ENCODE peak calls at places on chromosomes 1 and 21, in five cellular contexts. One of them, this sample, is unnamed.
A peak's percentile ranks its signal among the peaks of the same experiment; 100 is the strongest.

GRCh38 chr1:39173119-39173994 is 31.1 kb upstream of the MACF1 start:
- DNase-seq in cardiac muscle cell: peak; percentile 53
- DNase-seq in AG04450: no peak
- DNase-seq in psoas muscle: no peak
- DNase-seq in brain microvascular endothelial cell: no peak
- DNase-seq in this sample: no peak

GRCh38 chr1:8419861-8420260 is 101.9 kb downstream of the SLC45A1 start:
- DNase-seq in cardiac muscle cell: no peak
- DNase-seq in AG04450: no peak
- DNase-seq in psoas muscle: no peak
- DNase-seq in brain microvascular endothelial cell: no peak
- DNase-seq in this sample: no peak

GRCh38 chr21:41660748-41661147 is 106.1 kb downstream of the RIPK4 start:
- DNase-seq in cardiac muscle cell: no peak
- DNase-seq in AG04450: no peak
- DNase-seq in psoas muscle: no peak
- DNase-seq in brain microvascular endothelial cell: no peak
- DNase-seq in this sample: no peak

GRCh38 chr1:43454270-43455011 is 710 bp upstream of the HYI start:
- DNase-seq in cardiac muscle cell: peak; percentile 93
- DNase-seq in AG04450: peak; percentile 59
- DNase-seq in psoas muscle: peak; percentile 70
- DNase-seq in brain microvascular endothelial cell: peak; percentile 86
- DNase-seq in this sample: peak; percentile 62

GRCh38 chr1:15950302-15950701 is 25.6 kb downstream of the ZBTB17 start:
- DNase-seq in cardiac muscle cell: no peak
- DNase-seq in AG04450: no peak
- DNase-seq in psoas muscle: no peak
- DNase-seq in brain microvascular endothelial cell: no peak
- DNase-seq in this sample: no peak

GRCh38 chr1:164384262-164384661 is 174.7 kb upstream of the PBX1 start:
- DNase-seq in cardiac muscle cell: no peak
- DNase-seq in AG04450: no peak
- DNase-seq in psoas muscle: no peak
- DNase-seq in brain microvascular endothelial cell: no peak
- DNase-seq in this sample: no peak

GRCh38 chr1:16321176-16321867 is 31.0 kb downstream of the FBXO42 start:
- DNase-seq in cardiac muscle cell: peak; percentile 33
- DNase-seq in AG04450: no peak
- DNase-seq in psoas muscle: no peak
- DNase-seq in brain microvascular endothelial cell: no peak
- DNase-seq in this sample: peak; percentile 60

GRCh38 chr1:54681396-54681795 is 34.3 kb upstream of the TTC4 start:
- DNase-seq in cardiac muscle cell: peak; percentile 19
- DNase-seq in AG04450: no peak
- DNase-seq in psoas muscle: no peak
- DNase-seq in brain microvascular endothelial cell: peak; percentile 18
- DNase-seq in this sample: no peak

GRCh38 chr1:37752583-37753471 is 12.1 kb downstream of the EPHA10 start:
- DNase-seq in cardiac muscle cell: peak; percentile 23
- DNase-seq in AG04450: no peak
- DNase-seq in psoas muscle: no peak
- DNase-seq in brain microvascular endothelial cell: peak; percentile 7
- DNase-seq in this sample: no peak

GRCh38 chr1:247274857-247275256 is 19.0 kb downstream of the VN1R5 start:
- DNase-seq in cardiac muscle cell: no peak
- DNase-seq in AG04450: no peak
- DNase-seq in psoas muscle: no peak
- DNase-seq in brain microvascular endothelial cell: no peak
- DNase-seq in this sample: no peak

GRCh38 chr1:108057536-108057935 is 92.6 kb upstream of the VAV3 start:
- DNase-seq in cardiac muscle cell: peak; percentile 76
- DNase-seq in AG04450: no peak
- DNase-seq in psoas muscle: peak; percentile 22
- DNase-seq in brain microvascular endothelial cell: peak; percentile 44
- DNase-seq in this sample: no peak

GRCh38 chr1:168112673-168113305 is 23.9 kb downstream of the GPR161 start:
- DNase-seq in cardiac muscle cell: peak; percentile 90
- DNase-seq in AG04450: peak; percentile 36
- DNase-seq in psoas muscle: no peak
- DNase-seq in brain microvascular endothelial cell: peak; percentile 77
- DNase-seq in this sample: peak; percentile 84

GRCh38 chr1:102191723-102192122 is 195.0 kb upstream of the OLFM3 start:
- DNase-seq in cardiac muscle cell: peak; percentile 8
- DNase-seq in AG04450: no peak
- DNase-seq in psoas muscle: no peak
- DNase-seq in brain microvascular endothelial cell: no peak
- DNase-seq in this sample: peak; percentile 12

GRCh38 chr1:162400790-162401189 is 11.1 kb downstream of the SH2D1B start:
- DNase-seq in cardiac muscle cell: no peak
- DNase-seq in AG04450: no peak
- DNase-seq in psoas muscle: no peak
- DNase-seq in brain microvascular endothelial cell: no peak
- DNase-seq in this sample: no peak

GRCh38 chr1:94929816-94930215 is 2.9 kb upstream of the CNN3 start:
- DNase-seq in cardiac muscle cell: no peak
- DNase-seq in AG04450: no peak
- DNase-seq in psoas muscle: no peak
- DNase-seq in brain microvascular endothelial cell: no peak
- DNase-seq in this sample: no peak

GRCh38 chr1:14100916-14101315 is 400.9 kb downstream of the PRDM2 start:
- DNase-seq in cardiac muscle cell: no peak
- DNase-seq in AG04450: no peak
- DNase-seq in psoas muscle: no peak
- DNase-seq in brain microvascular endothelial cell: no peak
- DNase-seq in this sample: no peak

GRCh38 chr1:20483833-20484525 is 2.0 kb downstream of the CAMK2N1 start:
- DNase-seq in cardiac muscle cell: peak; percentile 37
- DNase-seq in AG04450: no peak
- DNase-seq in psoas muscle: peak; percentile 22
- DNase-seq in brain microvascular endothelial cell: no peak
- DNase-seq in this sample: no peak

GRCh38 chr1:39960461-39960958 is 5.6 kb downstream of the MFSD2A start:
- DNase-seq in cardiac muscle cell: no peak
- DNase-seq in AG04450: no peak
- DNase-seq in psoas muscle: no peak
- DNase-seq in brain microvascular endothelial cell: no peak
- DNase-seq in this sample: no peak

GRCh38 chr21:43820466-43820865 is 31.1 kb downstream of the RRP1 start:
- DNase-seq in cardiac muscle cell: no peak
- DNase-seq in AG04450: no peak
- DNase-seq in psoas muscle: no peak
- DNase-seq in brain microvascular endothelial cell: no peak
- DNase-seq in this sample: no peak

GRCh38 chr1:160814316-160814715 is 18.3 kb downstream of the LY9 start:
- DNase-seq in cardiac muscle cell: no peak
- DNase-seq in AG04450: no peak
- DNase-seq in psoas muscle: no peak
- DNase-seq in brain microvascular endothelial cell: no peak
- DNase-seq in this sample: no peak

GRCh38 chr1:24796524-24796923 is 51.3 kb downstream of the CLIC4 start:
- DNase-seq in cardiac muscle cell: no peak
- DNase-seq in AG04450: no peak
- DNase-seq in psoas muscle: no peak
- DNase-seq in brain microvascular endothelial cell: no peak
- DNase-seq in this sample: no peak

GRCh38 chr1:24790490-24790889 is 45.2 kb downstream of the CLIC4 start:
- DNase-seq in cardiac muscle cell: no peak
- DNase-seq in AG04450: no peak
- DNase-seq in psoas muscle: no peak
- DNase-seq in brain microvascular endothelial cell: no peak
- DNase-seq in this sample: no peak

GRCh38 chr1:24795236-24795635 is 50.0 kb downstream of the CLIC4 start:
- DNase-seq in cardiac muscle cell: peak; percentile 37
- DNase-seq in AG04450: no peak
- DNase-seq in psoas muscle: no peak
- DNase-seq in brain microvascular endothelial cell: no peak
- DNase-seq in this sample: no peak

GRCh38 chr1:24793762-24794161 is 48.5 kb downstream of the CLIC4 start:
- DNase-seq in cardiac muscle cell: peak; percentile 81
- DNase-seq in AG04450: peak; percentile 70
- DNase-seq in psoas muscle: no peak
- DNase-seq in brain microvascular endothelial cell: peak; percentile 62
- DNase-seq in this sample: no peak
- H3K27ac ChIP-seq in cardiac muscle cell: peak overlapping the region; percentile 78
- H3K27ac ChIP-seq in AG04450: peak overlapping the region; percentile 41
- H3K27ac ChIP-seq in psoas muscle: peak overlapping the region; percentile 23
- H3K27ac ChIP-seq in brain microvascular endothelial cell: peak overlapping the region; percentile 81
- H3K27ac ChIP-seq in this sample: no peak overlapping the region

GRCh38 chr1:105736349-105736748 is 1320.1 kb upstream of the PRMT6 start:
- DNase-seq in cardiac muscle cell: no peak
- DNase-seq in AG04450: no peak
- DNase-seq in psoas muscle: no peak
- DNase-seq in brain microvascular endothelial cell: no peak
- DNase-seq in this sample: no peak
- H3K27ac ChIP-seq in cardiac muscle cell: no peak overlapping the region
- H3K27ac ChIP-seq in AG04450: no peak overlapping the region
- H3K27ac ChIP-seq in psoas muscle: no peak overlapping the region
- H3K27ac ChIP-seq in brain microvascular endothelial cell: no peak overlapping the region
- H3K27ac ChIP-seq in this sample: no peak overlapping the region

GRCh38 chr1:92081031-92081430 is 886 bp downstream of the BTBD8 start:
- DNase-seq in cardiac muscle cell: no peak
- DNase-seq in AG04450: no peak
- DNase-seq in psoas muscle: no peak
- DNase-seq in brain microvascular endothelial cell: no peak
- DNase-seq in this sample: no peak

GRCh38 chr1:92087542-92087941 is 7.4 kb downstream of the BTBD8 start:
- DNase-seq in cardiac muscle cell: peak; percentile 2
- DNase-seq in AG04450: no peak
- DNase-seq in psoas muscle: no peak
- DNase-seq in brain microvascular endothelial cell: peak; percentile 30
- DNase-seq in this sample: no peak

GRCh38 chr1:92085727-92086126 is 5.6 kb downstream of the BTBD8 start:
- DNase-seq in cardiac muscle cell: peak; percentile 9
- DNase-seq in AG04450: no peak
- DNase-seq in psoas muscle: no peak
- DNase-seq in brain microvascular endothelial cell: no peak
- DNase-seq in this sample: no peak

GRCh38 chr1:92080128-92080985 is at the start of gene BTBD8:
- DNase-seq in cardiac muscle cell: peak; percentile 90
- DNase-seq in AG04450: peak; percentile 61
- DNase-seq in psoas muscle: peak; percentile 81
- DNase-seq in brain microvascular endothelial cell: peak; percentile 43
- DNase-seq in this sample: peak; percentile 2

DNA sequence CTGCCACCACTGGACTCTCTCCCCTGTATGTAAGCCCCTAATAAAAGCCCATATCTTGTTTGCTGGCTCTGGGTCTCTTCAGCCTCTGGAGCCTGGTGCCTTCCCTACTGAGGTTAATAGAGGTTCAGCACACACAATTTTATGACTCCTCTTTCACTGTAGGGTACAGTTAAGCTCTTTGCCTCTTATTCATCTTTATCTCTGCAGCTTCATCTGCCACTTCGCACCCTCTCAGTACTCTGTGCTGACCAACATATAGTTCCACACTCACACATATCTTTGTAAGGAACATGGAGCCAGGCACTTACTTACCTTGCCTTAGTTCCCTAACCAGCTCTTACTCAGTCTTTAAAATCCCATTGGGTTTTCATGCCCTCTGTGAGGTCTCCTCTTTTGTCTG is 4.5 kb downstream of the BTBD8 start:
- DNase-seq in cardiac muscle cell: no peak
- DNase-seq in AG04450: no peak
- DNase-seq in psoas muscle: no peak
- DNase-seq in brain microvascular endothelial cell: no peak
- DNase-seq in this sample: no peak
- H3K27ac ChIP-seq in cardiac muscle cell: no peak overlapping the region
- H3K27ac ChIP-seq in AG04450: no peak overlapping the region
- H3K27ac ChIP-seq in psoas muscle: no peak overlapping the region
- H3K27ac ChIP-seq in brain microvascular endothelial cell: no peak overlapping the region
- H3K27ac ChIP-seq in this sample: no peak overlapping the region

DNA sequence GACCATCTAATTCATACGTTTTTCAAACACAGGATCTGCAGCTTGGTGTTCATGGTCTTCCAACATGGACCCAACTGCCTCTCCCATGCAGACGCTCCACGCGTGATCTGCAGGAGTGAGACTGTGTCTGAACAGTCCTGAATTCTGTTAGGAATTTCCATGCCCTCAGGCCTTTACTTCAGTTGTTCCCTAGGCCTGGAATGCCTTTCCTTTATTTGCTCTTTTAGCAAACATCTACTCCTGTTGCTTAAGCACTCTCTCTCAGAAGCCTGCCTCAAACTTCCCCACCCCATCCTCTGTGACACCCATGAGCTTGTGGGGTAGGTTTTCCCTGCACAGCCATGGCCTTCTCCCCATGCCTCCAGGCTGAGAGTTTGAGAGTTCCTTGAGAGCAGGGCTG is 73.7 kb downstream of the DMRTB1 start:
- DNase-seq in cardiac muscle cell: no peak
- DNase-seq in AG04450: no peak
- DNase-seq in psoas muscle: no peak
- DNase-seq in brain microvascular endothelial cell: no peak
- DNase-seq in this sample: no peak
- H3K27ac ChIP-seq in cardiac muscle cell: no peak overlapping the region
- H3K27ac ChIP-seq in AG04450: no peak overlapping the region
- H3K27ac ChIP-seq in psoas muscle: no peak overlapping the region
- H3K27ac ChIP-seq in brain microvascular endothelial cell: no peak overlapping the region
- H3K27ac ChIP-seq in this sample: no peak overlapping the region

GRCh38 chr1:172400073-172400737 is 20.3 kb upstream of the C1orf105 start:
- DNase-seq in cardiac muscle cell: no peak
- DNase-seq in AG04450: no peak
- DNase-seq in psoas muscle: no peak
- DNase-seq in brain microvascular endothelial cell: no peak
- DNase-seq in this sample: no peak
- H3K27ac ChIP-seq in cardiac muscle cell: no peak overlapping the region
- H3K27ac ChIP-seq in AG04450: no peak overlapping the region
- H3K27ac ChIP-seq in psoas muscle: no peak overlapping the region
- H3K27ac ChIP-seq in brain microvascular endothelial cell: no peak overlapping the region
- H3K27ac ChIP-seq in this sample: no peak overlapping the region

GRCh38 chr1:63913533-63913932 is 139.7 kb downstream of the ROR1 start:
- DNase-seq in cardiac muscle cell: no peak
- DNase-seq in AG04450: no peak
- DNase-seq in psoas muscle: no peak
- DNase-seq in brain microvascular endothelial cell: no peak
- DNase-seq in this sample: no peak
- H3K27ac ChIP-seq in cardiac muscle cell: no peak overlapping the region
- H3K27ac ChIP-seq in AG04450: no peak overlapping the region
- H3K27ac ChIP-seq in psoas muscle: no peak overlapping the region
- H3K27ac ChIP-seq in brain microvascular endothelial cell: no peak overlapping the region
- H3K27ac ChIP-seq in this sample: no peak overlapping the region

GRCh38 chr1:156743367-156744302 is 2.7 kb upstream of the MRPL24 start:
- DNase-seq in cardiac muscle cell: no peak
- DNase-seq in AG04450: no peak
- DNase-seq in psoas muscle: no peak
- DNase-seq in brain microvascular endothelial cell: no peak
- DNase-seq in this sample: no peak

GRCh38 chr1:156741613-156741983 is 710 bp upstream of the MRPL24 start:
- DNase-seq in cardiac muscle cell: no peak
- DNase-seq in AG04450: no peak
- DNase-seq in psoas muscle: no peak
- DNase-seq in brain microvascular endothelial cell: no peak
- DNase-seq in this sample: no peak

GRCh38 chr1:156742801-156743200 is 1.9 kb upstream of the MRPL24 start:
- DNase-seq in cardiac muscle cell: no peak
- DNase-seq in AG04450: no peak
- DNase-seq in psoas muscle: no peak
- DNase-seq in brain microvascular endothelial cell: no peak
- DNase-seq in this sample: no peak

GRCh38 chr1:156740679-156741612 is at the start of gene MRPL24:
- DNase-seq in cardiac muscle cell: peak; percentile 100
- DNase-seq in AG04450: peak; percentile 98
- DNase-seq in psoas muscle: peak; percentile 95
- DNase-seq in brain microvascular endothelial cell: peak; percentile 100
- DNase-seq in this sample: peak; percentile 97

GRCh38 chr1:156742017-156742416 is 1.1 kb upstream of the MRPL24 start:
- DNase-seq in cardiac muscle cell: no peak
- DNase-seq in AG04450: no peak
- DNase-seq in psoas muscle: no peak
- DNase-seq in brain microvascular endothelial cell: no peak
- DNase-seq in this sample: no peak
- H3K27ac ChIP-seq in cardiac muscle cell: peak overlapping the region; percentile 88
- H3K27ac ChIP-seq in AG04450: no peak overlapping the region
- H3K27ac ChIP-seq in psoas muscle: peak overlapping the region; percentile 90
- H3K27ac ChIP-seq in brain microvascular endothelial cell: no peak overlapping the region
- H3K27ac ChIP-seq in this sample: peak overlapping the region; percentile 76